ENCODE peak calls at places on chromosomes 5 and 9, in six cellular contexts. L is head of caudate nucleus; Q is activated CD4-positive, alpha-beta T cell treated with anti-CD3 and anti-CD28 coated beads, Interleukin-2, amount 50 U/mL, for 1 hour; M is HFF-Myc; D is hippocampal formation; U is SK-MEL-5. P is an unnamed sample.

GRCh38 chr5:172446336-172447051 is 7.8 kb downstream of the SH3PXD2B start:
- DNase-seq in L (no peak), Q (no peak), M (no peak), D (no peak), U (no peak), P (no peak)

GRCh38 chr5:158203256-158203655 is 344.3 kb upstream of the CLINT1 start:
- DNase-seq in L (no peak), Q (no peak), M (no peak), D (peak; percentile 11), U (no peak), P (peak; percentile 41)

GRCh38 chr9:79254900-79255651 is 316.7 kb upstream of the TLE4 start:
- DNase-seq in L (no peak), Q (no peak), M (no peak), D (peak; percentile 16), U (peak; percentile 33), P (no peak)

GRCh38 chr9:84125046-84125445 is 144.4 kb downstream of the RMI1 start:
- DNase-seq in L (no peak), Q (no peak), M (no peak), D (no peak), U (peak; percentile 87), P (no peak)

GRCh38 chr5:59276886-59277514 is 616.5 kb downstream of the PDE4D start:
- DNase-seq in L (no peak), Q (no peak), M (no peak), D (no peak), U (peak; percentile 79), P (peak; percentile 40)

GRCh38 chr5:156473271-156473935 is 146.4 kb downstream of the SGCD start:
- DNase-seq in L (no peak), Q (no peak), M (no peak), D (peak; percentile 17), U (peak; percentile 90), P (peak; percentile 11)

GRCh38 chr5:73638344-73639095 is 12.5 kb downstream of the ARHGEF28 start:
- DNase-seq in L (no peak), Q (no peak), M (peak; percentile 46), D (no peak), U (no peak), P (no peak)

GRCh38 chr5:17304282-17304681 is 86.9 kb downstream of the BASP1 start:
- DNase-seq in L (no peak), Q (no peak), M (no peak), D (no peak), U (no peak), P (peak; percentile 41)

GRCh38 chr5:108003178-108003577 is 332.4 kb upstream of the EFNA5 start:
- DNase-seq in L (no peak), Q (no peak), M (no peak), D (no peak), U (peak; percentile 80), P (no peak)

GRCh38 chr5:65198777-65199120 is 283.0 kb downstream of the ADAMTS6 start:
- DNase-seq in L (no peak), Q (no peak), M (peak; percentile 99), D (no peak), U (no peak), P (no peak)

GRCh38 chr9:18023332-18023731 is 444.5 kb downstream of the SH3GL2 start:
- DNase-seq in L (no peak), Q (no peak), M (no peak), D (no peak), U (no peak), P (no peak)

GRCh38 chr5:83576341-83576740 is 104.8 kb downstream of the VCAN start:
- DNase-seq in L (no peak), Q (no peak), M (no peak), D (no peak), U (no peak), P (no peak)